ENCODE peak calls at places on chromosomes 4 and X, in four cellular contexts. Y is K562, Q is IMR-90, V is GM12878. R is an unnamed sample.

GRCh38 chr4:150903603-150904002 is 111.5 kb downstream of the LRBA start:
- DNase-seq in Y (no peak), V (no peak), Q (no peak), R (no peak)

GRCh38 chr4:180947421-180947820 is 1295.8 kb upstream of the TENM3 start:
- DNase-seq in V (no peak), Y (no peak), Q (peak; percentile 44), R (no peak)

GRCh38 chr4:162706051-162706450 is 460.6 kb downstream of the NAF1 start:
- DNase-seq in Q (no peak), V (no peak), Y (no peak), R (no peak)

GRCh38 chrX:140317462-140317861 is 187.4 kb downstream of the SOX3 start:
- DNase-seq in Y (no peak), Q (no peak), V (no peak), R (no peak)

GRCh38 chrX:48957477-48957826 is at the start of gene OTUD5:
- DNase-seq in Y (peak; percentile 77), V (no peak), Q (no peak), R (no peak)

GRCh38 chr4:5051210-5051691 is at the start of gene STK32B:
- DNase-seq in V (no peak), Y (peak; percentile 67), Q (peak; percentile 82), R (peak; percentile 63)

GRCh38 chr4:82705169-82705568 is 93.4 kb downstream of the SCD5 start:
- DNase-seq in V (no peak), Y (no peak), Q (no peak), R (no peak)

GRCh38 chr4:20829958-20830357 is 129.7 kb downstream of the PACRGL start:
- DNase-seq in Y (no peak), V (no peak), Q (peak; percentile 6), R (peak; percentile 54)

GRCh38 chr4:26557164-26557563 is 26.7 kb upstream of the TBC1D19 start:
- DNase-seq in Y (no peak), V (no peak), Q (peak; percentile 95), R (no peak)

GRCh38 chr4:189940178-189941004 is at the start of gene FRG1:
- DNase-seq in Y (peak; percentile 87), Q (peak; percentile 93), V (peak; percentile 64), R (peak; percentile 95)

GRCh38 chr4:15870079-15870478 is 68.5 kb downstream of the FGFBP1 start:
- DNase-seq in Q (no peak), Y (no peak), V (no peak), R (no peak)

GRCh38 chr4:188439641-188440311 is 300.5 kb downstream of the TRIML1 start:
- DNase-seq in Y (no peak), Q (peak; percentile 38), V (no peak), R (no peak)

GRCh38 chrX:70592091-70592490 is 147.5 kb downstream of the DLG3 start:
- DNase-seq in Y (no peak), Q (peak; percentile 63), V (no peak), R (peak; percentile 1)

GRCh38 chr4:79209822-79210635 is 115.8 kb downstream of the NAA11 start:
- DNase-seq in Q (no peak), V (no peak), Y (peak; percentile 79), R (peak; percentile 74)

GRCh38 chrX:13223868-13224555 is 95.8 kb downstream of the ATXN3L start:
- DNase-seq in Q (peak; percentile 91), V (no peak), Y (no peak), R (peak; percentile 91)

GRCh38 chr4:173014113-173014558 is 154.5 kb upstream of the GALNT7 start:
- DNase-seq in Y (peak; percentile 42), Q (peak; percentile 85), V (no peak), R (peak; percentile 85)

GRCh38 chr4:68717999-68718398 is 47.5 kb upstream of the UGT2B15 start:
- DNase-seq in Y (no peak), Q (no peak), V (no peak), R (no peak)

GRCh38 chr4:73897380-73898136 is 28.4 kb downstream of the CXCL1 start:
- DNase-seq in Q (peak; percentile 60), V (no peak), Y (no peak), R (no peak)

GRCh38 chr4:174575436-174575835 is 53.1 kb upstream of the HPGD start:
- DNase-seq in V (no peak), Q (no peak), Y (no peak), R (no peak)

GRCh38 chrX:129754266-129755024 is 15.7 kb downstream of the XPNPEP2 start:
- DNase-seq in Q (no peak), Y (peak; percentile 49), V (no peak), R (peak; percentile 4)

GRCh38 chr4:145183581-145183980 is 3.2 kb upstream of the OTUD4 start:
- DNase-seq in V (no peak), Q (no peak), Y (no peak), R (no peak)

GRCh38 chrX:9832811-9833210 is 46.6 kb downstream of the SHROOM2 start:
- DNase-seq in V (no peak), Q (no peak), Y (no peak), R (peak; percentile 73)

GRCh38 chr4:88938138-88938537 is 118.8 kb downstream of the FAM13A start:
- DNase-seq in V (no peak), Q (peak; percentile 96), Y (no peak), R (peak; percentile 21)

GRCh38 chr4:30722092-30722915 is 2.1 kb downstream of the PCDH7 start:
- DNase-seq in Q (no peak), V (no peak), Y (no peak), R (peak; percentile 43)

GRCh38 chrX:1052021-1052420 is 160.4 kb downstream of the CRLF2 start:
- DNase-seq in V (no peak), Q (no peak), Y (no peak), R (no peak)

GRCh38 chr4:82138376-82138775 is 235.4 kb downstream of the HNRNPD start:
- DNase-seq in Y (no peak), V (no peak), Q (peak; percentile 0), R (no peak)

GRCh38 chr4:83651846-83652245 is 115.9 kb downstream of the GPAT3 start:
- DNase-seq in Q (no peak), Y (no peak), V (no peak), R (no peak)

GRCh38 chr4:121822047-121822446 is 1.6 kb downstream of the CCNA2 start:
- DNase-seq in Y (no peak), Q (no peak), V (no peak), R (no peak)
- H3K4me1 ChIP-seq in Y (peaks cover 13% of the 10 kb centered on the region), Q (peaks cover 4% of the 10 kb centered on the region), V (no peaks in the 10 kb centered on the region), R (peaks cover 27% of the 10 kb centered on the region)

GRCh38 chrX:54419559-54420302 is 20.5 kb upstream of the TSR2 start:
- DNase-seq in V (no peak), Y (no peak), Q (no peak), R (no peak)
- TF ChIP-seq FOS in V (no peak), Y (no peak), Q (no peak), R (no peak)

GRCh38 chr4:10123227-10124101 is 6.9 kb upstream of the WDR1 start:
- DNase-seq in Y (no peak), V (no peak), Q (peak; percentile 22), R (peak; percentile 94)
- H3K4me1 ChIP-seq in Y (peaks cover 21% of the 10 kb centered on the region), V (peaks cover 2% of the 10 kb centered on the region), Q (peaks cover 3% of the 10 kb centered on the region), R (peaks cover 22% of the 10 kb centered on the region)

GRCh38 chr4:125265846-125266245 is 48.9 kb upstream of the FAT4 start:
- DNase-seq in V (no peak), Q (no peak), Y (no peak), R (no peak)

GRCh38 chr4:125262079-125262478 is 52.7 kb upstream of the FAT4 start:
- DNase-seq in V (no peak), Y (no peak), Q (no peak), R (no peak)

GRCh38 chr4:125268065-125268755 is 46.5 kb upstream of the FAT4 start:
- DNase-seq in V (no peak), Y (no peak), Q (no peak), R (no peak)

GRCh38 chr4:125266901-125267601 is 47.7 kb upstream of the FAT4 start:
- DNase-seq in V (no peak), Y (no peak), Q (peak; percentile 87), R (no peak)
- TF ChIP-seq FOS in V (no peak), Y (no peak), Q (no peak), R (no peak)